ENCODE peak calls at places on chromosome 17, in seven cellular contexts. U, G, M, F, Y, I and L are unnamed samples. For H3K4me1, the result is how much of the 10 kb centered on the place peaks cover.

GRCh38 chr17:7862692-7863437 is 5.1 kb downstream of the CYB5D1 start:
- DNase-seq in U (no peak), G (peak), M (peak), F (peak), Y (peak), I (peak), L (no peak)

GRCh38 chr17:58328195-58329034 is at the start of gene TSPOAP1:
- DNase-seq in U (no peak), G (peak), M (peak), F (peak), Y (peak), I (no peak), L (peak)

GRCh38 chr17:48542114-48542955 is 2.6 kb downstream of the HOXB2 start:
- DNase-seq in U (no peak), G (no peak), M (no peak), F (peak), Y (no peak), I (no peak), L (no peak)

GRCh38 chr17:7038025-7038862 is 2.4 kb downstream of the SLC16A13 start:
- DNase-seq in U (no peak), G (peak), M (no peak), F (peak), Y (no peak), I (no peak), L (no peak)

GRCh38 chr17:6020376-6021010 is 49.7 kb upstream of the WSCD1 start:
- DNase-seq in U (no peak), G (no peak), M (no peak), F (no peak), Y (no peak), I (no peak), L (no peak)

GRCh38 chr17:82872591-82873520 is 33.0 kb upstream of the ZNF750 start:
- DNase-seq in U (no peak), G (no peak), M (no peak), F (no peak), Y (no peak), I (no peak), L (no peak)

GRCh38 chr17:56230660-56231059 is 77.4 kb downstream of the ANKFN1 start:
- DNase-seq in U (no peak), G (no peak), M (no peak), F (no peak), Y (no peak), I (no peak), L (peak)

GRCh38 chr17:17236295-17237025 is 508 bp downstream of the FLCN start:
- DNase-seq in U (no peak), G (no peak), M (no peak), F (peak), Y (no peak), I (peak), L (no peak)

GRCh38 chr17:16417896-16418683 is 2.7 kb downstream of the TRPV2 start:
- DNase-seq in U (no peak), G (no peak), M (no peak), F (no peak), Y (no peak), I (no peak), L (no peak)

GRCh38 chr17:77475012-77475976 is 334.5 kb downstream of the SEC14L1 start:
- DNase-seq in U (no peak), G (no peak), M (peak), F (no peak), Y (no peak), I (no peak), L (no peak)

GRCh38 chr17:8122923-8123694 is 797 bp downstream of the HES7 start:
- DNase-seq in U (no peak), G (peak), M (no peak), F (peak), Y (peak), I (peak), L (peak)

GRCh38 chr17:48636177-48637018 is 10.2 kb upstream of the HOXB9 start:
- DNase-seq in U (peak), G (peak), M (peak), F (peak), Y (peak), I (peak), L (peak)

GRCh38 chr17:64531955-64532371 is 25.2 kb downstream of the CEP95 start:
- DNase-seq in U (no peak), G (no peak), M (no peak), F (no peak), Y (no peak), I (no peak), L (no peak)

GRCh38 chr17:43169561-43170139 is 1.4 kb upstream of the NBR1 start:
- DNase-seq in U (peak), G (peak), M (no peak), F (peak), Y (no peak), I (peak), L (peak)

GRCh38 chr17:29390856-29391631 is 881 bp downstream of the TAOK1 start:
- DNase-seq in U (peak), G (peak), M (no peak), F (peak), Y (peak), I (no peak), L (no peak)

GRCh38 chr17:50818266-50818665 is 17.1 kb upstream of the WFIKKN2 start:
- DNase-seq in U (no peak), G (no peak), M (no peak), F (no peak), Y (no peak), I (no peak), L (no peak)

GRCh38 chr17:50815400-50815799 is 20.0 kb upstream of the WFIKKN2 start:
- DNase-seq in U (no peak), G (no peak), M (no peak), F (no peak), Y (no peak), I (no peak), L (no peak)

GRCh38 chr17:50817142-50817751 is 18.1 kb upstream of the WFIKKN2 start:
- DNase-seq in U (no peak), G (peak), M (peak), F (peak), Y (peak), I (no peak), L (peak)

GRCh38 chr17:50817838-50818237 is 17.5 kb upstream of the WFIKKN2 start:
- DNase-seq in U (no peak), G (no peak), M (no peak), F (no peak), Y (no peak), I (no peak), L (no peak)

DNA sequence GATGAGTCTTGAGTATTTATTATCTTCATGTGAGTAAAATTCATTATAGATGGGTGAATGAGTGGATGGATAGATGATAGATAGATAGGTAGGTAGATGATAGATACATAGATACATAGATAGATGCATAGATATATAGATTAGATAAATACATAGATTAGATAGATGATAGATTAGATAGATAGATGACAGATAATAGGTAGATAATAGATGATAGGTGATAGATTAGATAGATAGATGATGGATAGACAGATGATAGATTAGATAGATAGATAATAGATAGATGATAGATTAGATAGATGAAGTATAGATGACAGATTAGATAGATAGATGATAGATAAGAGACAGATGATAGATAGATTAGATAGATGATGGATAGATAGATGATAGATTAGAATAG is 21.8 kb upstream of the WFIKKN2 start:
- DNase-seq in U (no peak), G (no peak), M (no peak), F (no peak), Y (no peak), I (no peak), L (no peak)
- H3K4me1 ChIP-seq in U (under half), G (under half), M (under half), F (under half), Y (under half), I (under half), L (under half)

DNA sequence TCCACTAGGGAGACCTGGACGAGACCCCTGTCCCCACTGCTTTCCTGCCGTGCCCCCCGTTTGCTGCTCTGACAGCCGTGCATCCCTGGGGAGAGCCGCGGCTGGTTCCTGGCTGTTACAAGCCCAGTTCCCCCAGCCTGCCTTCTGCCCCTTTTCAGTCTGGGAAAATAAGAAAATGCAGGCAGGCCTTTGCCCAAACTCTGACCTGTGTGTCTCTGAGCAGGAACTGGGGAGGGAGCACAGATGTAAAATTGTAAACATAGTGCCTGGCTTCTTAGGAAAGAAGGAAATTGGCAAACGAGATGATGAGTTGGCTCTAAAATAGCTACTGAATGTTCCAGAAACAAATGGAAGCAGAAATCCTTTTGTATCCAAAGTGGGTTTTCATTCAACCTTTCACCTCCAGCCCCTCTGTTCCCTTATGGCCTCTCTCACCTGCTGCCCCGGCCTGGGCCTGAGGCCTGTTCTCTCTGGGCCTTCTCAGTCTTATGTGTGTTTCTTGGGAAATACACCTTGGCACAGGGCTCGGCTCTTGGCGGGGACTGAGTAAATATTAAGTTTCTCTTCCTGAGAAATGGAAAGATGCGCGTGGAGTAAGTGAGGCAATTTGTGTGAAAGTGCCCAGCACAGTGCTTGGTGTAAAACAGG is 67.1 kb downstream of the OR1D5 start:
- DNase-seq in U (no peak), G (no peak), M (no peak), F (no peak), Y (no peak), I (no peak), L (peak)
- H3K27ac ChIP-seq in U (peak), G (no peak), M (no peak), F (no peak), Y (no peak), I (no peak), L (no peak)

GRCh38 chr17:14318906-14319205 is 18.0 kb downstream of the HS3ST3B1 start:
- DNase-seq in U (no peak), G (no peak), M (no peak), F (no peak), Y (no peak), I (no peak), L (no peak)
- H3K4me1 ChIP-seq in U (under half), G (under half), M (half or more), F (half or more), Y (under half), I (under half), L (under half)

GRCh38 chr17:3208484-3208883 is 1.0 kb downstream of the OR1A1 start:
- DNase-seq in U (no peak), G (no peak), M (no peak), F (no peak), Y (no peak), I (no peak), L (no peak)

DNA sequence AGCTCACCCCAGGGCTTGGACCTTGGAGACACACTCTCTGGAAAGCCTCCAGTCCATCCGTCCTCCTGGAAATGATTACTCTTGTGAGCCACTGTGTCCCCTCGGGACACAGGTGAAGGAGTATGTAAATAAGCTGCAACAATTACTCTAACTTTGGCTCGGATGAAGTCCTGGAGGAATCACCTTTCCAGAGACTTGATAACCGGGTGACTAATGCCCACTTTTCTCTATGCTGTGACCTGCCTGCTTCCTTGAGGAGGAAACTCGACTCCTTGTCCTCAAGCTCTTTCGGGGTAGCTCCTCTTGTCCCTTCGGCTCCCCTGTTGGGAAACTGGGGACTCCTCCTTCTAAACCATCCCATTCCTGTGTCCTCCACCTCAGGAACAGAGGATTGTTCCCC is at the start of gene OR1A1:
- DNase-seq in U (no peak), G (no peak), M (no peak), F (no peak), Y (no peak), I (no peak), L (no peak)
- H3K27ac ChIP-seq in U (no peak), G (no peak), M (no peak), F (no peak), Y (no peak), I (no peak), L (no peak)

GRCh38 chr17:27518750-27519521 is 62.7 kb downstream of the KSR1 start:
- DNase-seq in U (no peak), G (no peak), M (no peak), F (no peak), Y (no peak), I (no peak), L (no peak)
- H3K4me1 ChIP-seq in U (under half), G (under half), M (under half), F (under half), Y (under half), I (under half), L (under half)

GRCh38 chr17:67982034-67982640 is 14.1 kb downstream of the C17orf58 start:
- DNase-seq in U (no peak), G (no peak), M (no peak), F (no peak), Y (no peak), I (no peak), L (no peak)

GRCh38 chr17:67980456-67980855 is 15.8 kb downstream of the C17orf58 start:
- DNase-seq in U (no peak), G (no peak), M (no peak), F (no peak), Y (peak), I (no peak), L (no peak)

GRCh38 chr17:67982686-67983085 is 13.6 kb downstream of the C17orf58 start:
- DNase-seq in U (no peak), G (no peak), M (no peak), F (no peak), Y (no peak), I (no peak), L (no peak)

DNA sequence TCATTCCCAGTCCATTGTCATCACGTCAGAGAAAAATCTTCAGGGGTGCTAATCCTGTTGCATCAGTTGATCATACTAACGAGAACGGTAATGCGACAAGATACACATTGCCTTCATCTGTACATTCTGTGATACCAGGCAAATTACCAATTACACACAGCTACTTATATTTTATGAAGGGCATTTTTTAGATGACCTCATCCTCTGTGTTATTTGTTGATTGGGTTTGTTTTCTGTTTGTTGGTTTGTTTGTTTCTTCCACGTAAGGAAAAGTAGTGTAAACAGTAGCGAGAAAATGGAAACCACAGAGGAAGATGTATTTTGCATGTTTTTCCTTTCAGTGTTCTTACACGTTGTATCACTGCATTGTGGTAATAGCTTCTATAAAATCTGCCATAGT is 13.0 kb downstream of the C17orf58 start:
- DNase-seq in U (no peak), G (no peak), M (no peak), F (no peak), Y (no peak), I (no peak), L (no peak)
- H3K27ac ChIP-seq in U (no peak), G (no peak), M (no peak), F (peak), Y (no peak), I (no peak), L (no peak)

DNA sequence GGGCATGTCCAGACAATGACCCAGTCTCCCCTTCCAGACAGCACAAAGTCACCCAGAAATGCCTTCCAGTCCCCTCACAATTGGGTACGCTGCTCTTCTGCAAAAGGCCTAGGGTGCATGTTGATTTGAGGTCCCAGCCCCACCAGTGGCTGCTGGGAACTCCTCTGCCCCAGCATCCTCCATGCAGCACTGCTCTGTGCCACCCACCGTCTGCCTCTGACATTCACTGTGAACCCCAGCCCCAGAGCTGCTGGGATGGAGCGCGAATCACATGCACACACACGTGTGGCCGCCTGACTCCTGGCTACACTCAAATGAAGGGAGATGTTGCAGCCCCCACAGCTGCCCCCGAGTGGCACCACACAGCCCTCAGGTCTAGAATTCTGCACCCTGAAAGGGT is 1.2 kb upstream of the C17orf113 start:
- DNase-seq in U (no peak), G (peak), M (no peak), F (no peak), Y (no peak), I (no peak), L (no peak)
- H3K4me1 ChIP-seq in U (under half), G (under half), M (under half), F (under half), Y (under half), I (under half), L (under half)